ENCODE peak calls at places on chromosome 3, in five cellular contexts. F is Kasumi-1; E is hepatocyte; D is GM20000; U is stimulated activated CD8-positive, alpha-beta memory T cell treated with anti-CD3 and anti-CD28 coated beads, Interleukin-7, amount 100 ng/mL, for 24 hours. L is an unnamed sample.
A peak's percentile ranks its signal among the peaks of the same experiment; 100 is the strongest.

GRCh38 chr3:137105277-137105977 is 147.6 kb downstream of the IL20RB start:
- DNase-seq in E (peak; percentile 82), U (no peak), D (peak; percentile 42), F (peak; percentile 79), L (peak; percentile 41)

GRCh38 chr3:39209329-39209970 is 17.1 kb upstream of the XIRP1 start:
- DNase-seq in E (no peak), U (no peak), F (no peak), D (no peak), L (no peak)

GRCh38 chr3:51908026-51908425 is 4.9 kb upstream of the IQCF1 start:
- DNase-seq in E (no peak), D (no peak), U (no peak), F (no peak), L (no peak)

GRCh38 chr3:186021673-186022362 is 84.0 kb upstream of the TRA2B start:
- DNase-seq in U (no peak), D (no peak), F (no peak), E (peak; percentile 50), L (no peak)

GRCh38 chr3:153252963-153253362 is 90.9 kb downstream of the RAP2B start:
- DNase-seq in D (no peak), E (no peak), F (no peak), U (no peak), L (no peak)

GRCh38 chr3:194276768-194277546 is 74.2 kb downstream of the CPN2 start:
- DNase-seq in F (no peak), D (no peak), E (peak; percentile 67), U (no peak), L (no peak)

GRCh38 chr3:186171528-186171927 is 62.6 kb upstream of the ETV5 start:
- DNase-seq in U (no peak), D (no peak), F (no peak), E (no peak), L (no peak)

GRCh38 chr3:71977525-71977924 is 192.6 kb upstream of the PROK2 start:
- DNase-seq in U (no peak), E (no peak), D (no peak), F (no peak), L (no peak)

GRCh38 chr3:157938154-157938774 is 168.0 kb downstream of the SHOX2 start:
- DNase-seq in D (no peak), E (no peak), U (no peak), F (no peak), L (no peak)

GRCh38 chr3:184642623-184643308 is 69.1 kb downstream of the MAGEF1 start:
- DNase-seq in U (no peak), D (no peak), E (no peak), F (no peak), L (no peak)

GRCh38 chr3:197381371-197381770 is 83.0 kb upstream of the DLG1 start:
- DNase-seq in U (no peak), D (no peak), E (no peak), F (no peak), L (no peak)

GRCh38 chr3:158810823-158811425 is 9.1 kb downstream of the MFSD1 start:
- DNase-seq in D (no peak), E (no peak), F (peak; percentile 48), U (no peak), L (no peak)

GRCh38 chr3:183108002-183108449 is 8.7 kb upstream of the MCCC1 start:
- DNase-seq in F (peak; percentile 28), D (no peak), U (no peak), E (no peak), L (no peak)

GRCh38 chr3:150215616-150216015 is 192.5 kb upstream of the TSC22D2 start:
- DNase-seq in D (no peak), F (no peak), E (no peak), U (no peak), L (no peak)

GRCh38 chr3:14508966-14509795 is 31.0 kb downstream of the GRIP2 start:
- DNase-seq in D (peak; percentile 89), E (peak; percentile 77), U (peak; percentile 68), F (peak; percentile 27), L (peak; percentile 30)

GRCh38 chr3:101876142-101876541 is 26.8 kb downstream of the NFKBIZ start:
- DNase-seq in F (no peak), D (no peak), U (no peak), E (no peak), L (no peak)